ENCODE peak calls at places on chromosomes 11 and 22, in six cellular contexts. G is activated CD4-positive, alpha-beta T cell treated with anti-CD3 and anti-CD28 coated beads, Interleukin-2, amount 10 ng/mL, durations not matched to agents 24 days and 14 days; A is OCI-LY7; S is fibroblast of the aortic adventitia; H is left cardiac atrium; X is IMR-90. P is an unnamed sample.

GRCh38 chr22:28244760-28245159 is 325.7 kb upstream of the PITPNB start:
- DNase-seq in S (no peak), G (no peak), X (no peak), H (no peak), A (no peak), P (no peak)

GRCh38 chr11:69443138-69443967 is 38.1 kb upstream of the LINC01488 start:
- DNase-seq in A (no peak), H (peak; percentile 95), X (peak; percentile 94), S (peak; percentile 88), G (peak; percentile 92), P (peak; percentile 96)

GRCh38 chr22:26679003-26679629 is 21.7 kb downstream of the MIAT start:
- DNase-seq in H (peak; percentile 69), A (peak; percentile 77), S (peak; percentile 82), X (peak; percentile 71), G (peak; percentile 92), P (peak; percentile 84)

GRCh38 chr11:59669611-59670009 is 773 bp upstream of the PATL1 start:
- DNase-seq in G (no peak), S (peak; percentile 79), X (peak; percentile 49), A (no peak), H (peak; percentile 33), P (peak; percentile 73)

GRCh38 chr22:31288496-31289235 is 3.6 kb downstream of the PIK3IP1 start:
- DNase-seq in H (no peak), S (no peak), X (no peak), A (peak; percentile 59), G (no peak), P (peak; percentile 32)

GRCh38 chr11:128848815-128849455 is 18.2 kb downstream of the KCNJ1 start:
- DNase-seq in S (no peak), H (peak; percentile 70), X (peak; percentile 12), A (peak; percentile 79), G (peak; percentile 87), P (peak; percentile 43)

GRCh38 chr11:118180300-118180703 is 3.9 kb upstream of the SCN2B start:
- DNase-seq in H (peak; percentile 77), G (no peak), S (peak; percentile 18), A (peak; percentile 85), X (no peak), P (no peak)

GRCh38 chr11:82718307-82718706 is 15.4 kb downstream of the FAM181B start:
- DNase-seq in G (peak; percentile 63), H (no peak), A (peak; percentile 41), X (peak; percentile 49), S (peak; percentile 66), P (peak; percentile 49)

GRCh38 chr22:36874309-36874696 is 13.5 kb downstream of the NCF4 start:
- DNase-seq in X (no peak), G (no peak), A (no peak), S (no peak), H (no peak), P (no peak)

GRCh38 chr11:58647866-58648265 is 25.4 kb downstream of the CNTF start:
- DNase-seq in X (no peak), G (no peak), H (no peak), S (no peak), A (no peak), P (no peak)

GRCh38 chr11:106076421-106076922 is 675 bp downstream of the KBTBD3 start:
- DNase-seq in G (no peak), X (no peak), S (no peak), H (no peak), A (peak; percentile 22), P (no peak)

GRCh38 chr11:46418751-46419150 is 27.2 kb upstream of the CHRM4 start:
- DNase-seq in G (no peak), H (no peak), A (no peak), S (no peak), X (no peak), P (no peak)

GRCh38 chr11:67045314-67045713 is 11.3 kb upstream of the RHOD start:
- DNase-seq in S (peak; percentile 80), H (no peak), X (peak; percentile 95), A (no peak), G (no peak), P (peak; percentile 80)

GRCh38 chr22:24304067-24304675 is 33.5 kb downstream of the SPECC1L start:
- DNase-seq in H (no peak), G (no peak), A (no peak), S (no peak), X (no peak), P (no peak)

GRCh38 chr11:47220401-47220821 is 5.6 kb downstream of the DDB2 start:
- DNase-seq in G (no peak), H (no peak), S (peak; percentile 92), X (peak; percentile 82), A (no peak), P (peak; percentile 93)